ENCODE peak calls at places on chromosomes 3 and 15, in ten cellular contexts. L is cardiac muscle cell; O is activated naive CD8-positive, alpha-beta T cell treated with anti-CD3 and anti-CD28 coated beads, Interleukin-2, amount 50 U/mL, for 16 hours; W is AG08396; D is germinal center; M is stimulated activated CD8-positive, alpha-beta memory T cell treated with anti-CD3 and anti-CD28 coated beads, Interleukin-15, amount 100 ng/mL, for 4 hours; F is activated effector memory CD4-positive, alpha-beta T cell treated with anti-CD3 and anti-CD28 coated beads, Interleukin-2, amount 50 U/mL, for 16 hours; Z is CD4-positive, alpha-beta T cell; H is hypothalamus; U is GM13976. B is an unnamed sample.

GRCh38 chr3:102098130-102098885 is 249.0 kb downstream of the NFKBIZ start:
- DNase-seq in W (no peak), L (no peak), Z (no peak), D (no peak), U (no peak), O (no peak), F (no peak), H (no peak), M (no peak), B (no peak)

GRCh38 chr3:143002083-143002712 is 828 bp downstream of the U2SURP start:
- DNase-seq in W (no peak), U (peak), D (peak), Z (peak), F (no peak), M (no peak), O (no peak), L (no peak), H (no peak), B (no peak)

GRCh38 chr3:141482250-141482937 is 4.4 kb upstream of the RASA2 start:
- DNase-seq in D (no peak), L (no peak), O (no peak), Z (no peak), F (no peak), H (no peak), W (peak), U (no peak), M (no peak), B (no peak)

GRCh38 chr3:18114894-18115293 is 310.2 kb downstream of the SATB1 start:
- DNase-seq in W (no peak), H (no peak), U (no peak), L (no peak), M (no peak), O (no peak), Z (no peak), F (no peak), D (no peak), B (no peak)

GRCh38 chr3:113695426-113695817 is 1.0 kb downstream of the USF3 start:
- DNase-seq in M (no peak), F (no peak), O (no peak), Z (no peak), D (peak), U (peak), W (no peak), L (peak), H (no peak), B (no peak)

GRCh38 chr3:112629425-112629824 is 11.5 kb downstream of the CCDC80 start:
- DNase-seq in M (no peak), U (no peak), H (no peak), F (peak), W (peak), L (peak), O (no peak), Z (no peak), D (no peak), B (peak)

GRCh38 chr3:98563661-98564281 is 29.6 kb downstream of the CPOX start:
- DNase-seq in M (no peak), O (no peak), U (no peak), F (peak), W (no peak), Z (no peak), L (no peak), D (no peak), H (no peak), B (no peak)

GRCh38 chr3:125322166-125322565 is 53.0 kb downstream of the ZNF148 start:
- DNase-seq in Z (no peak), O (no peak), H (no peak), M (no peak), D (no peak), U (no peak), W (peak), L (no peak), F (no peak), B (no peak)

GRCh38 chr3:46924921-46925584 is 47.5 kb downstream of the PTH1R start:
- DNase-seq in D (no peak), F (no peak), U (no peak), O (no peak), H (no peak), L (no peak), M (no peak), Z (no peak), W (no peak), B (no peak)

GRCh38 chr15:52052076-52052935 is 33.3 kb downstream of the MAPK6 start:
- DNase-seq in D (no peak), F (no peak), M (no peak), H (no peak), L (no peak), Z (no peak), U (no peak), O (no peak), W (no peak), B (no peak)

GRCh38 chr15:48515497-48515896 is 130.0 kb downstream of the FBN1 start:
- DNase-seq in W (no peak), M (no peak), F (no peak), Z (no peak), D (no peak), U (no peak), L (no peak), O (no peak), H (no peak), B (no peak)

GRCh38 chr3:58679974-58680656 is 13.5 kb upstream of the FAM3D start:
- DNase-seq in H (no peak), W (no peak), L (no peak), Z (no peak), U (peak), O (no peak), M (no peak), F (no peak), D (no peak), B (no peak)

GRCh38 chr3:69454204-69454787 is 68.4 kb upstream of the FRMD4B start:
- DNase-seq in O (no peak), F (no peak), H (no peak), M (no peak), W (no peak), L (no peak), Z (no peak), U (no peak), D (no peak), B (no peak)

GRCh38 chr15:56824174-56824573 is 90.9 kb upstream of the ZNF280D start:
- DNase-seq in Z (no peak), D (no peak), U (no peak), W (peak), H (no peak), F (no peak), O (no peak), M (no peak), L (no peak), B (no peak)

GRCh38 chr3:31625358-31625757 is 92.6 kb downstream of the STT3B start:
- DNase-seq in D (no peak), U (no peak), M (no peak), L (no peak), Z (no peak), F (no peak), H (no peak), W (no peak), O (no peak), B (no peak)

GRCh38 chr3:44355634-44356033 is 17.1 kb downstream of the TCAIM start:
- DNase-seq in Z (no peak), L (peak), M (no peak), U (no peak), D (no peak), H (no peak), O (no peak), F (no peak), W (peak), B (no peak)

GRCh38 chr3:138781012-138781470 is 53.7 kb downstream of the PIK3CB start:
- DNase-seq in L (no peak), W (no peak), M (no peak), F (peak), Z (peak), D (no peak), U (no peak), O (no peak), H (no peak), B (no peak)

GRCh38 chr3:185365281-185366211 is 2.6 kb downstream of the MAP3K13 start:
- DNase-seq in D (no peak), U (no peak), L (no peak), F (no peak), O (no peak), H (no peak), W (no peak), M (no peak), Z (no peak), B (no peak)

GRCh38 chr15:51621917-51622268 is 678 bp downstream of the DMXL2 start:
- DNase-seq in Z (no peak), F (peak), H (peak), O (no peak), W (peak), U (peak), L (peak), D (peak), M (no peak), B (peak)

GRCh38 chr15:63072023-63072650 is 29.6 kb downstream of the TPM1 start:
- DNase-seq in M (no peak), D (no peak), W (no peak), F (no peak), L (no peak), O (no peak), H (no peak), U (no peak), Z (no peak), B (no peak)

GRCh38 chr3:12681586-12682371 is 17.9 kb upstream of the RAF1 start:
- DNase-seq in L (no peak), D (no peak), Z (no peak), F (no peak), H (no peak), M (no peak), W (peak), O (no peak), U (no peak), B (no peak)

GRCh38 chr15:35728176-35728938 is 182.4 kb upstream of the DPH6 start:
- DNase-seq in M (no peak), Z (no peak), D (no peak), F (no peak), W (no peak), H (no peak), O (no peak), L (no peak), U (no peak), B (no peak)

GRCh38 chr3:156847746-156848339 is 21.7 kb downstream of the LEKR1 start:
- DNase-seq in L (no peak), W (no peak), O (no peak), H (no peak), D (no peak), U (no peak), M (no peak), F (no peak), Z (no peak), B (no peak)

GRCh38 chr15:70609919-70610318 is 153.4 kb downstream of the UACA start:
- DNase-seq in F (no peak), U (no peak), M (no peak), W (no peak), O (no peak), Z (no peak), H (no peak), L (no peak), D (no peak), B (no peak)

GRCh38 chr3:38038447-38038911 is 529 bp upstream of the DLEC1 start:
- DNase-seq in Z (peak), U (no peak), D (no peak), H (no peak), L (no peak), F (peak), W (no peak), O (no peak), M (no peak), B (no peak)

GRCh38 chr3:110909824-110910223 is 161.8 kb upstream of the NECTIN3 start:
- DNase-seq in U (no peak), M (no peak), H (no peak), Z (no peak), W (no peak), D (no peak), F (no peak), L (no peak), O (no peak), B (no peak)

GRCh38 chr3:140007081-140007480 is 72.1 kb downstream of the CLSTN2 start:
- DNase-seq in M (no peak), W (no peak), F (no peak), L (no peak), D (no peak), H (no peak), O (no peak), Z (no peak), U (no peak), B (no peak)

GRCh38 chr3:65883614-65884013 is 155.1 kb downstream of the MAGI1 start:
- DNase-seq in M (no peak), W (peak), U (no peak), O (no peak), Z (no peak), D (no peak), L (no peak), F (no peak), H (no peak), B (no peak)

GRCh38 chr3:55416381-55416821 is 70.7 kb downstream of the WNT5A start:
- DNase-seq in F (no peak), U (no peak), M (no peak), D (no peak), W (peak), L (no peak), Z (no peak), H (no peak), O (no peak), B (no peak)

GRCh38 chr3:102238362-102238761 is 196.5 kb upstream of the ZPLD1 start:
- DNase-seq in O (no peak), W (no peak), U (no peak), Z (no peak), L (no peak), H (no peak), M (no peak), D (no peak), F (no peak), B (no peak)